ENCODE peak calls at places on chromosomes 5 and 9, in six cellular contexts. T, C, G, F, J and H are unnamed samples.

GRCh38 chr5:122870219-122870856 is 24.9 kb downstream of the SNX24 start:
- DNase-seq in G (no peak), C (no peak), F (no peak), T (no peak), J (no peak), H (no peak)

GRCh38 chr5:91875133-91875779 is 492.1 kb upstream of the ARRDC3 start:
- DNase-seq in J (no peak), F (no peak), G (no peak), T (no peak), C (no peak), H (no peak)

GRCh38 chr5:142322747-142323479 is 1.9 kb downstream of the SPRY4 start:
- DNase-seq in T (no peak), C (no peak), F (no peak), J (no peak), G (no peak), H (peak)

GRCh38 chr9:110105107-110105506 is 102.9 kb downstream of the C9orf152 start:
- DNase-seq in J (no peak), T (no peak), G (no peak), C (no peak), F (no peak), H (no peak)

GRCh38 chr5:172533058-172533398 is 78.7 kb upstream of the SH3PXD2B start:
- DNase-seq in J (no peak), C (no peak), G (no peak), F (no peak), T (no peak), H (no peak)

GRCh38 chr5:113043491-113043931 is 66.9 kb downstream of the DCP2 start:
- DNase-seq in J (no peak), G (no peak), C (no peak), F (peak), T (no peak), H (peak)

GRCh38 chr9:88106492-88106891 is 31.8 kb downstream of the SPATA31C2 start:
- DNase-seq in J (no peak), G (no peak), F (peak), T (peak), C (peak), H (peak)

GRCh38 chr5:82562696-82563240 is 284.6 kb upstream of the RPS23 start:
- DNase-seq in T (no peak), J (no peak), C (no peak), G (no peak), F (no peak), H (no peak)

GRCh38 chr5:36414869-36415282 is 113.2 kb upstream of the RANBP3L start:
- DNase-seq in T (no peak), F (peak), G (no peak), J (peak), C (peak), H (peak)

GRCh38 chr5:16866795-16867584 is 69.1 kb downstream of the MYO10 start:
- DNase-seq in F (no peak), T (no peak), G (no peak), J (no peak), C (peak), H (no peak)

GRCh38 chr5:80408475-80408875 is 611 bp downstream of the ZFYVE16 start:
- DNase-seq in J (no peak), T (peak), C (peak), G (no peak), F (peak), H (peak)

GRCh38 chr9:15856591-15856990 is 303.7 kb downstream of the CCDC171 start:
- DNase-seq in F (no peak), J (no peak), C (no peak), G (no peak), T (no peak), H (no peak)

GRCh38 chr5:80978772-80979317 is 18.7 kb downstream of the RASGRF2 start:
- DNase-seq in G (no peak), F (peak), T (no peak), C (no peak), J (no peak), H (no peak)

GRCh38 chr9:74952281-74953151 is at the start of gene C9orf40:
- DNase-seq in T (peak), J (no peak), F (peak), G (peak), C (peak), H (peak)

GRCh38 chr5:180602481-180603075 is 11.3 kb upstream of the SCGB3A1 start:
- DNase-seq in J (no peak), C (no peak), G (no peak), F (no peak), T (peak), H (no peak)

GRCh38 chr5:83085106-83085505 is 7.8 kb downstream of the XRCC4 start:
- DNase-seq in J (no peak), G (no peak), F (no peak), T (no peak), C (no peak), H (no peak)

GRCh38 chr9:72984990-72985389 is 32.1 kb upstream of the ALDH1A1 start:
- DNase-seq in C (no peak), J (no peak), F (no peak), T (no peak), G (no peak), H (no peak)

GRCh38 chr5:164958688-164959087 is 1453.3 kb downstream of the MAT2B start:
- DNase-seq in G (no peak), C (no peak), J (no peak), F (peak), T (no peak), H (peak)

GRCh38 chr5:68215888-68216736 is 556 bp downstream of the PIK3R1 start:
- DNase-seq in G (no peak), F (peak), T (peak), J (no peak), C (peak), H (peak)

GRCh38 chr5:172361566-172362238 is 78.1 kb upstream of the UBTD2 start:
- DNase-seq in J (no peak), T (peak), F (no peak), C (peak), G (peak), H (peak)

GRCh38 chr9:21801683-21802417 is 586 bp upstream of the MTAP start:
- DNase-seq in G (peak), T (peak), C (peak), J (peak), F (no peak), H (no peak)

GRCh38 chr5:67244345-67244793 is 47.8 kb upstream of the CD180 start:
- DNase-seq in G (no peak), F (no peak), T (peak), C (no peak), J (peak), H (no peak)

GRCh38 chr9:37436540-37436939 is 14.0 kb downstream of the GRHPR start:
- DNase-seq in F (no peak), C (no peak), G (no peak), J (no peak), T (no peak), H (no peak)

GRCh38 chr5:7876867-7877266 is 7.9 kb downstream of the MTRR start:
- DNase-seq in C (no peak), J (no peak), G (peak), F (no peak), T (peak), H (peak)

GRCh38 chr5:54895816-54896341 is 89.5 kb downstream of the ESM1 start:
- DNase-seq in G (no peak), J (peak), C (peak), F (peak), T (peak), H (peak)

GRCh38 chr5:40680741-40681350 is 1.1 kb downstream of the PTGER4 start:
- DNase-seq in J (no peak), G (no peak), F (no peak), T (peak), C (no peak), H (peak)

GRCh38 chr5:53877243-53877642 is 316.8 kb downstream of the NDUFS4 start:
- DNase-seq in T (peak), C (no peak), F (no peak), J (no peak), G (no peak), H (no peak)